ENCODE peak calls at places on chromosomes 6 and 20, in five cellular contexts. Y is heart left ventricle; Z is NCI-H1105; O is activated CD8-positive, alpha-beta memory T cell treated with anti-CD3 and anti-CD28 coated beads for 48 hours; E is ACHN. C is an unnamed sample.

GRCh38 chr20:63957690-63958441 is 1.6 kb upstream of the UCKL1 start:
- DNase-seq in Z (peak), O (no peak), Y (no peak), E (no peak), C (peak)

GRCh38 chr6:63740709-63741108 is 105.1 kb downstream of the PHF3 start:
- DNase-seq in Z (no peak), Y (no peak), O (no peak), E (peak), C (no peak)

GRCh38 chr6:16236648-16237199 is 1.7 kb upstream of the GMPR start:
- DNase-seq in Z (no peak), O (no peak), Y (no peak), E (no peak), C (peak)

GRCh38 chr6:53723331-53723730 is 57.8 kb upstream of the KLHL31 start:
- DNase-seq in Y (no peak), E (no peak), O (no peak), Z (no peak), C (no peak)

GRCh38 chr6:40328376-40328987 is 258.7 kb downstream of the LRFN2 start:
- DNase-seq in Z (peak), Y (no peak), O (no peak), E (peak), C (no peak)

GRCh38 chr20:36815454-36816091 is 42.0 kb upstream of the DSN1 start:
- DNase-seq in Y (no peak), E (no peak), Z (no peak), O (no peak), C (no peak)

GRCh38 chr20:41748051-41748450 is 129.9 kb upstream of the CHD6 start:
- DNase-seq in O (no peak), E (no peak), Y (peak), Z (no peak), C (no peak)

GRCh38 chr6:52675372-52675771 is 4.5 kb downstream of the TMEM14A start:
- DNase-seq in E (no peak), O (no peak), Z (no peak), Y (no peak), C (no peak)

GRCh38 chr20:10769700-10770099 is 95.9 kb upstream of the JAG1 start:
- DNase-seq in Y (no peak), O (no peak), E (no peak), Z (no peak), C (no peak)

GRCh38 chr20:50303573-50304500 is 113.2 kb downstream of the CEBPB start:
- DNase-seq in E (peak), O (no peak), Z (peak), Y (peak), C (peak)

GRCh38 chr6:22826961-22827360 is 257.6 kb downstream of the HDGFL1 start:
- DNase-seq in E (peak), O (no peak), Z (no peak), Y (no peak), C (no peak)

GRCh38 chr20:32111287-32111686 is 1.8 kb downstream of the TM9SF4 start:
- DNase-seq in Y (no peak), Z (no peak), E (no peak), O (no peak), C (no peak)

GRCh38 chr6:19757036-19757435 is 80.1 kb upstream of the ID4 start:
- DNase-seq in Z (no peak), O (no peak), E (no peak), Y (no peak), C (no peak)

GRCh38 chr6:61755739-61756138 is 530.3 kb downstream of the KHDRBS2 start:
- DNase-seq in E (no peak), Y (no peak), Z (no peak), O (no peak), C (no peak)

GRCh38 chr6:36129889-36130671 is at the start of gene MAPK13:
- DNase-seq in Z (peak), O (no peak), Y (no peak), E (peak), C (no peak)

GRCh38 chr6:150133686-150134085 is 9.2 kb upstream of the PPP1R14C start:
- DNase-seq in Z (no peak), Y (no peak), O (no peak), E (no peak), C (no peak)

GRCh38 chr6:167323111-167323510 is 1.8 kb upstream of the TTLL2 start:
- DNase-seq in Z (no peak), O (no peak), E (no peak), Y (no peak), C (no peak)

GRCh38 chr20:17533396-17533795 is 2.2 kb upstream of the BFSP1 start:
- DNase-seq in E (peak), Z (peak), Y (no peak), O (no peak), C (no peak)

GRCh38 chr6:93549868-93550267 is 130.5 kb upstream of the EPHA7 start:
- DNase-seq in Y (no peak), O (no peak), Z (no peak), E (no peak), C (no peak)

GRCh38 chr6:17394192-17394611 is 807 bp downstream of the CAP2 start:
- DNase-seq in Z (peak), O (peak), E (peak), Y (no peak), C (peak)

GRCh38 chr6:57221191-57221935 is 744 bp downstream of the RAB23 start:
- DNase-seq in E (peak), O (peak), Y (peak), Z (peak), C (peak)

GRCh38 chr6:99415446-99415845 is 9.7 kb downstream of the PNISR start:
- DNase-seq in E (no peak), Y (no peak), O (no peak), Z (no peak), C (no peak)

GRCh38 chr6:71965404-71965803 is 79.1 kb downstream of the RIMS1 start:
- DNase-seq in Z (peak), O (no peak), E (no peak), Y (no peak), C (no peak)

GRCh38 chr20:60262967-60263603 is 304.9 kb downstream of the CDH26 start:
- DNase-seq in Y (no peak), O (peak), Z (no peak), E (peak), C (peak)

GRCh38 chr20:45049904-45050471 is 50.9 kb downstream of the KCNS1 start:
- DNase-seq in Z (no peak), Y (no peak), E (no peak), O (no peak), C (no peak)